ENCODE peak calls at places on chromosomes 2 and 18, in five cellular contexts. O, L, E, V and Y are unnamed samples.

GRCh38 chr2:42809876-42810125 is 17.4 kb upstream of the HAAO start:
- DNase-seq in O (peak), L (no peak), E (peak), V (no peak), Y (no peak)

GRCh38 chr18:50280707-50281294 is 522 bp downstream of the MBD1 start:
- DNase-seq in O (no peak), L (no peak), E (no peak), V (no peak), Y (no peak)

GRCh38 chr2:38092196-38092902 is 16.4 kb upstream of the CYP1B1 start:
- DNase-seq in O (peak), L (no peak), E (peak), V (no peak), Y (peak)

GRCh38 chr2:168663993-168664392 is 138.4 kb upstream of the NOSTRIN start:
- DNase-seq in O (no peak), L (no peak), E (peak), V (no peak), Y (peak)

GRCh38 chr2:15982285-15982967 is 42.1 kb downstream of the MYCN start:
- DNase-seq in O (no peak), L (no peak), E (no peak), V (no peak), Y (no peak)

GRCh38 chr2:54904836-54905235 is 145.4 kb downstream of the RTN4 start:
- DNase-seq in O (no peak), L (no peak), E (no peak), V (no peak), Y (no peak)

GRCh38 chr2:237629739-237630138 is 2.4 kb downstream of the LRRFIP1 start:
- DNase-seq in O (no peak), L (no peak), E (no peak), V (no peak), Y (peak)

GRCh38 chr2:8575011-8575750 is 106.7 kb upstream of the ID2 start:
- DNase-seq in O (no peak), L (peak), E (no peak), V (no peak), Y (no peak)

GRCh38 chr18:8967573-8967972 is 134.9 kb upstream of the NDUFV2 start:
- DNase-seq in O (no peak), L (no peak), E (no peak), V (no peak), Y (no peak)

GRCh38 chr2:239472220-239472775 is 71.5 kb upstream of the HDAC4 start:
- DNase-seq in O (no peak), L (no peak), E (no peak), V (no peak), Y (no peak)

GRCh38 chr2:85164145-85164559 is 31.0 kb downstream of the TCF7L1 start:
- DNase-seq in O (no peak), L (no peak), E (no peak), V (no peak), Y (peak)

GRCh38 chr2:136486115-136486514 is 279.2 kb upstream of the THSD7B start:
- DNase-seq in O (no peak), L (no peak), E (no peak), V (peak), Y (no peak)

GRCh38 chr2:236073246-236073645 is 94.9 kb downstream of the GBX2 start:
- DNase-seq in O (no peak), L (no peak), E (no peak), V (no peak), Y (no peak)

GRCh38 chr2:68367918-68368656 is 3.0 kb downstream of the PLEK start:
- DNase-seq in O (no peak), L (no peak), E (peak), V (no peak), Y (no peak)

GRCh38 chr2:228674155-228674554 is 492.7 kb upstream of the SPHKAP start:
- DNase-seq in O (no peak), L (no peak), E (no peak), V (no peak), Y (no peak)

GRCh38 chr2:73920577-73921545 is 5.8 kb upstream of the DGUOK start:
- DNase-seq in O (no peak), L (no peak), E (no peak), V (no peak), Y (peak)

GRCh38 chr2:107072150-107072940 is 186.4 kb upstream of the ST6GAL2 start:
- DNase-seq in O (no peak), L (no peak), E (peak), V (no peak), Y (peak)

GRCh38 chr18:44039826-44040225 is 640.9 kb upstream of the SETBP1 start:
- DNase-seq in O (no peak), L (no peak), E (peak), V (no peak), Y (peak)

GRCh38 chr2:20568501-20569463 is 82.1 kb downstream of the HS1BP3 start:
- DNase-seq in O (peak), L (no peak), E (peak), V (no peak), Y (peak)

GRCh38 chr18:25516747-25517498 is 165.0 kb upstream of the ZNF521 start:
- DNase-seq in O (no peak), L (no peak), E (no peak), V (no peak), Y (no peak)

GRCh38 chr2:7837232-7837760 is 844.6 kb upstream of the ID2 start:
- DNase-seq in O (no peak), L (no peak), E (no peak), V (no peak), Y (no peak)

GRCh38 chr2:235623052-235623451 is 129.2 kb downstream of the AGAP1 start:
- DNase-seq in O (no peak), L (no peak), E (no peak), V (no peak), Y (no peak)

GRCh38 chr2:40225670-40226069 is 226.2 kb downstream of the SLC8A1 start:
- DNase-seq in O (no peak), L (no peak), E (no peak), V (no peak), Y (no peak)

DNA sequence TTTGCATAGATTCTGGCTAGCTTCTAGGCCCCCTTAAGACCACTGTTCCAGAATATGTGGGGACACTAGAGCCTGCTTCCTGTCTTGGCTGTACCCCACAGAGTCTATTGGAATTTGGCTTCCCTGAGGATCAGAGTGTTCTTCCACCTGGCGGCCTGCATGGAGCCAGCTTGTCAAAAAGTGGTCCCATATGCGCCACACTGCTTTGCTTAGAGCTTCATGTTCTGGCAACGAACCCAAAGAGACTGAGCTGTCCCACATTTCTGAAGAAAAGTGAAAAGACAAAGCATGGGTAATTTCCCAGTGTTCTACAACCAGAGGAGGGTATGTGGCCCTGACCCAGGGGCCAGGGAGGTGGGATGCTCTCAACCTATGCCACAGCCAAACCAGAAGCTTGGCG is 52.7 kb upstream of the FZD7 start:
- DNase-seq in O (no peak), L (no peak), E (no peak), V (no peak), Y (no peak)
- H3K4me3 ChIP-seq in O (no peak), L (no peak), E (no peak), V (no peak), Y (no peak)

GRCh38 chr2:28544915-28545589 is 49.2 kb downstream of the PLB1 start:
- DNase-seq in O (no peak), L (no peak), E (no peak), V (no peak), Y (no peak)

GRCh38 chr2:28544405-28544914 is 48.6 kb downstream of the PLB1 start:
- DNase-seq in O (no peak), L (no peak), E (peak), V (no peak), Y (no peak)

GRCh38 chr2:28546242-28546641 is 50.4 kb downstream of the PLB1 start:
- DNase-seq in O (no peak), L (no peak), E (no peak), V (no peak), Y (no peak)

GRCh38 chr2:28547223-28547860 is 51.5 kb downstream of the PLB1 start:
- DNase-seq in O (no peak), L (no peak), E (no peak), V (no peak), Y (no peak)

GRCh38 chr2:28545590-28546195 is 49.8 kb downstream of the PLB1 start:
- DNase-seq in O (no peak), L (no peak), E (no peak), V (no peak), Y (no peak)
- H3K4me3 ChIP-seq in O (no peak), L (no peak), E (no peak), V (no peak), Y (no peak)

GRCh38 chr2:62234755-62235655 is 39.1 kb downstream of the B3GNT2 start:
- DNase-seq in O (no peak), L (no peak), E (no peak), V (no peak), Y (no peak)

GRCh38 chr2:62224976-62225375 is 29.1 kb downstream of the B3GNT2 start:
- DNase-seq in O (no peak), L (no peak), E (no peak), V (no peak), Y (no peak)

GRCh38 chr2:62231541-62231940 is 35.6 kb downstream of the B3GNT2 start:
- DNase-seq in O (no peak), L (no peak), E (no peak), V (no peak), Y (no peak)

GRCh38 chr2:62227386-62228075 is 31.6 kb downstream of the B3GNT2 start:
- DNase-seq in O (no peak), L (no peak), E (no peak), V (no peak), Y (no peak)

GRCh38 chr2:62229082-62229620 is 33.2 kb downstream of the B3GNT2 start:
- DNase-seq in O (no peak), L (no peak), E (no peak), V (no peak), Y (peak)
- H3K4me3 ChIP-seq in O (no peak), L (no peak), E (no peak), V (no peak), Y (no peak)

GRCh38 chr2:241965931-241966412 is 96.4 kb downstream of the RTP5 start:
- DNase-seq in O (peak), L (peak), E (peak), V (peak), Y (peak)
- H3K4me3 ChIP-seq in O (no peak), L (peak), E (peak), V (peak), Y (no peak)

DNA sequence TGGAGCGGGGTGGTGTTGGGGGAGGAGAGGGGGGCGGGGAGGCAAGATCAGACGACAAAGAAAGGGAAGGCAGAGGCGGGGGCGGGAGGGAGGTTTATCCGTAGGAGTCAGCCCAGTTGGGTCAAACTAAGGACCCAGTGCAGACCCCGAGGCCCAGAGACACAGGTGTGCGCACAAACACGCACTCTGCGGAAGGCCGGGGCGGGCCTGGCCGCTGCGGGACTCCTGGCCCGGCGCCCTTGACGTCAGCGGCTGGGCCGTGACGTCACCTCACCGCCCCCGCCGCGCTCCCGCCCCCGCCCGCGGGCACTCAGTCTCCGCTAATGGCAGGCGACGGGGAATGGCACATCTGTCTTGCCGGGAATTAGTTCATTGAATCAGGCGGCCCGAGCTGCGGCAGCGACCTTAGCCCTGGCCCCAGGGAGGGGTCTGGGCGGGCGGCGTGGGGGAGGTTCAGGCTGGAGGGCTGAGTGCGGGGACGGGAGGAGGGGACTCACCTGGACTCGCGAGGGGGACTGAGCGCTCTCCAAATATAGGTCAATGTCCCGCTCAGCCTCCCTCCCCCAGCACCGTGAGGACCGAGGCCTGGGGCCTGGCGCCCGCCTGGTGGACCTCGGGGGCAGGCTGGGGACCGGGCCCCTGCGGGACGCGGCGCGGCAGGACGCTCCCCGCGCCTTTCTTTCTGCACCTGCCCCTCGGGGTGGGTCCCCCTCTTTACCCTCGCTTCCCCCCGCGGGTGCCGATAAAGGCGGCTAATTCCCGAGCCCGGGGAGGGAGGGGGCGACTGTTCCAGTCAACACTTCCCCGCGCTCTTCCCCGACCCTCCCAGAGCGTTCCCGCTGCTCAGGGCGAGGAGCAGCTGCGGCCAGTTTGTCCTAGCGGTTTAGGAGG is 15.5 kb upstream of the ECEL1 start:
- DNase-seq in O (peak), L (no peak), E (peak), V (no peak), Y (peak)
- H3K4me3 ChIP-seq in O (peak), L (peak), E (no peak), V (no peak), Y (no peak)

GRCh38 chr2:44616616-44617266 is 255.0 kb downstream of the CAMKMT start:
- DNase-seq in O (no peak), L (no peak), E (no peak), V (peak), Y (peak)
- H3K4me3 ChIP-seq in O (peak), L (no peak), E (no peak), V (peak), Y (no peak)

DNA sequence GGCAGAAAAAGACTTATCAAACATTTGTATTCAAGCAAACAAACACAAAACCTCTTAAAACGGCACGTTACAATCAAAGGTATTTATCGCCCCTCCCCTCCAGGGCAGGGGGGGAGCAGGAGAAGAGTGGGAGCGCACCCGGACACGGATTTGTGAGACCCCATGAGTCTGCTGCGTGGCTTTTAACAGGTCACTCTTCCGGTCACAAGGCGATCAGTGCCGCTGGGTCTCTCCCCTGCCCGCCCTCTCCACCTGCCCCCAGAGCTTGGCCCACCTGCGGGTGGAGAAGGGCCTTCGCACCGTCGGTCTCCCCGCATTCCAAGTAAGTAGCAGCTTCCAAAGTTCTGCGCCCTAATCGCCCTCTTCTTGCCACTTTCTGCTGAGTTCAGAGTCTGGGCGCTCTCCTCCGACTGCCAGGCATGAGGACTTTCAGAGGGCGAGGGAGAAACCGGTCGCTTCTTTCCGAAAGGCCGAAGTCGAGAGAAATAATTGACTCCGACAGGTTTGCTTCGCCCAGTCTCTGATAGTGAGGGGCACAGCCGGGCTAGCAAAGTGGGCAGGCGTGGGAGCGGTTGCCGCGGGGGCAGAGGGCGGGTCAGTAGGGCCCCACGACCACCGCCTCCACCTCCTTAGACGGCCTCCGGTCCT is 797 bp downstream of the RPRM start:
- DNase-seq in O (no peak), L (no peak), E (peak), V (no peak), Y (no peak)
- H3K4me3 ChIP-seq in O (peak), L (peak), E (no peak), V (no peak), Y (no peak)

GRCh38 chr18:2411381-2411977 is 159.8 kb downstream of the METTL4 start:
- DNase-seq in O (no peak), L (no peak), E (peak), V (no peak), Y (peak)
- H3K4me3 ChIP-seq in O (no peak), L (no peak), E (no peak), V (no peak), Y (no peak)